ENCODE peak calls at places on chromosomes 1 and 21, in ten cellular contexts. N, U, M, Z, E, F, C, B, R and I are unnamed samples.

GRCh38 chr21:41783476-41784150 is 16.8 kb upstream of the RIPK4 start:
- DNase-seq in N (no peak), U (no peak), M (no peak), Z (no peak), E (peak; percentile 23), F (no peak), C (peak; percentile 74), B (no peak), R (peak; percentile 79), I (no peak)

GRCh38 chr1:244318512-244318911 is 133.2 kb downstream of the ADSS2 start:
- DNase-seq in N (no peak), U (no peak), M (no peak), Z (no peak), E (no peak), F (peak; percentile 2), C (no peak), B (no peak), R (no peak), I (no peak)

GRCh38 chr1:234564035-234565029 is 45.6 kb downstream of the IRF2BP2 start:
- DNase-seq in N (no peak), U (no peak), M (no peak), Z (peak; percentile 47), E (peak; percentile 89), F (no peak), C (peak; percentile 69), B (no peak), R (peak; percentile 90), I (no peak)

GRCh38 chr21:29237110-29238051 is 61.3 kb upstream of the BACH1 start:
- DNase-seq in N (no peak), U (no peak), M (no peak), Z (no peak), E (peak; percentile 19), F (no peak), C (no peak), B (no peak), R (no peak), I (no peak)

GRCh38 chr1:6269997-6270401 is 9.1 kb upstream of the GPR153 start:
- DNase-seq in N (no peak), U (no peak), M (no peak), Z (no peak), E (no peak), F (no peak), C (no peak), B (no peak), R (no peak), I (peak; percentile 82)

GRCh38 chr1:115692224-115692623 is 50.5 kb downstream of the VANGL1 start:
- DNase-seq in N (no peak), U (no peak), M (no peak), Z (no peak), E (no peak), F (no peak), C (no peak), B (no peak), R (no peak), I (no peak)

GRCh38 chr1:62144238-62144831 is 50.3 kb upstream of the L1TD1 start:
- DNase-seq in N (no peak), U (no peak), M (no peak), Z (peak; percentile 47), E (peak; percentile 60), F (no peak), C (peak; percentile 22), B (no peak), R (peak; percentile 31), I (peak; percentile 60)

GRCh38 chr1:1110561-1110971 is 5.3 kb downstream of the C1orf159 start:
- DNase-seq in N (peak; percentile 54), U (peak; percentile 54), M (peak; percentile 17), Z (no peak), E (no peak), F (no peak), C (no peak), B (no peak), R (no peak), I (no peak)

GRCh38 chr1:178262101-178262500 is 168.2 kb downstream of the RASAL2 start:
- DNase-seq in N (no peak), U (no peak), M (no peak), Z (peak; percentile 93), E (peak; percentile 64), F (no peak), C (no peak), B (no peak), R (no peak), I (no peak)

GRCh38 chr1:58065520-58065919 is 481.0 kb downstream of the OMA1 start:
- DNase-seq in N (no peak), U (no peak), M (no peak), Z (no peak), E (no peak), F (no peak), C (no peak), B (no peak), R (no peak), I (no peak)

GRCh38 chr1:31549807-31550620 is 26.3 kb upstream of the TINAGL1 start:
- DNase-seq in N (no peak), U (no peak), M (no peak), Z (peak; percentile 39), E (peak; percentile 41), F (no peak), C (peak; percentile 74), B (peak; percentile 40), R (no peak), I (peak; percentile 82)

GRCh38 chr1:16236091-16236494 is 890 bp downstream of the CPLANE2 start:
- DNase-seq in N (no peak), U (no peak), M (peak; percentile 70), Z (peak; percentile 40), E (peak; percentile 58), F (peak; percentile 53), C (peak; percentile 59), B (peak; percentile 38), R (peak; percentile 54), I (peak; percentile 78)

GRCh38 chr1:248853023-248853422 is 5.9 kb downstream of the ZNF692 start:
- DNase-seq in N (peak; percentile 51), U (no peak), M (no peak), Z (no peak), E (peak; percentile 93), F (no peak), C (no peak), B (no peak), R (no peak), I (no peak)

GRCh38 chr1:152001631-152002584 is 8.2 kb upstream of the S100A10 start:
- DNase-seq in N (peak; percentile 86), U (no peak), M (peak; percentile 82), Z (peak; percentile 94), E (peak; percentile 98), F (peak; percentile 91), C (peak; percentile 91), B (no peak), R (peak; percentile 85), I (peak; percentile 96)

GRCh38 chr21:45880097-45881068 is 101.2 kb upstream of the COL6A1 start:
- DNase-seq in N (peak; percentile 90), U (peak; percentile 80), M (peak; percentile 59), Z (peak; percentile 78), E (peak; percentile 87), F (peak; percentile 69), C (peak; percentile 49), B (no peak), R (peak; percentile 69), I (peak; percentile 87)

GRCh38 chr1:62092126-62092525 is 102.5 kb upstream of the L1TD1 start:
- DNase-seq in N (no peak), U (no peak), M (no peak), Z (no peak), E (no peak), F (no peak), C (no peak), B (no peak), R (no peak), I (no peak)

GRCh38 chr1:167509587-167509986 is 8.7 kb downstream of the CD247 start:
- DNase-seq in N (no peak), U (no peak), M (no peak), Z (no peak), E (no peak), F (no peak), C (no peak), B (no peak), R (no peak), I (no peak)
- H3K4me1 ChIP-seq in N (peaks cover 59% of the 10 kb centered on the region), U (no peaks in the 10 kb centered on the region), M (peaks cover 92% of the 10 kb centered on the region), Z (no peaks in the 10 kb centered on the region), E (no peaks in the 10 kb centered on the region), F (no peaks in the 10 kb centered on the region), C (no peaks in the 10 kb centered on the region), B (no peaks in the 10 kb centered on the region), R (no peaks in the 10 kb centered on the region), I (no peaks in the 10 kb centered on the region)

DNA sequence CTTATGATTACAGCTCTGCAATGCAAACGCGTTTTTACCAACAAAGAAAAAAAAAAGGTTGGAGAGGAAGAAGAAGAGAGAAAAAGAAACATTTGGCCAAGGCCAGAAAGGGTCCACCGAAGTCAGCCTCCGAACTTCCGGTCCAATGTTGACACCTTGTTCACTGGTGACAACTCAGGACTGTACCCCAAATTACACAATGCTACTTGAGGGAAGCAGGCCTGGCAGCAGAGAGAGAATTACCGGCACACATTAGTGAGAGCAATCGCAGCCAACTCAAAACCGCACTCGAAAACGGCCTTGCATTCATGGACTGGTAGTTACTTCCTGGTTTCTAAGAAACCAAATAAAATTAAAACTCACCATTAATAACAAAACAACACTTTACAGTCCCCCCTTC is 652.5 kb downstream of the KIF26B start:
- DNase-seq in N (no peak), U (no peak), M (no peak), Z (no peak), E (peak; percentile 38), F (peak; percentile 68), C (no peak), B (peak; percentile 80), R (no peak), I (peak; percentile 56)
- H3K4me1 ChIP-seq in N (peaks cover 44% of the 10 kb centered on the region), U (peaks cover 7% of the 10 kb centered on the region), M (no peaks in the 10 kb centered on the region), Z (no peaks in the 10 kb centered on the region), E (no peaks in the 10 kb centered on the region), F (no peaks in the 10 kb centered on the region), C (peaks cover 5% of the 10 kb centered on the region), B (peaks cover 45% of the 10 kb centered on the region), R (no peaks in the 10 kb centered on the region), I (peaks cover 4% of the 10 kb centered on the region)

DNA sequence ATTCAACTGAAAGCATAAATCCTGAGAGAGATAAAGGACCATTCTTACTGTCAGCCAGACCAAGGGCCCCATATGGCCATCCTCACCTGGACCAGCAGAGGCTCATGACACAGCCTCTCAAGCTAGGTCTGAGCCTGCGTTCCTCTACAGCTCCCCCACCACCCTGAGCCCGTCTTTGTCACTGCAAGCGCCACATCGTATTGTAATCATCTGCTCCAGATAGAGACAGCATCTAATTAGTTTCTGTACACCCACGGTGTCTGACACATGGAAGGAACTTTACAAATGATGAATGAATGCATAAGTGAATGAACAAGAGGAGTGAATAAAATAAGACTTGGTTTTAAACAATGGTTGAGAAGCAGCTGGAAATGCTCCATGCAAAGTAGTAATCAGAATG is 649.1 kb downstream of the SMYD3 start:
- DNase-seq in N (no peak), U (no peak), M (no peak), Z (no peak), E (no peak), F (no peak), C (no peak), B (no peak), R (no peak), I (no peak)
- H3K4me1 ChIP-seq in N (no peaks in the 10 kb centered on the region), U (peaks cover 3% of the 10 kb centered on the region), M (no peaks in the 10 kb centered on the region), Z (peaks cover 8% of the 10 kb centered on the region), E (peaks cover 51% of the 10 kb centered on the region), F (peaks cover 3% of the 10 kb centered on the region), C (peaks cover 8% of the 10 kb centered on the region), B (no peaks in the 10 kb centered on the region), R (no peaks in the 10 kb centered on the region), I (no peaks in the 10 kb centered on the region)

GRCh38 chr1:163842546-163842945 is 520.8 kb downstream of the NUF2 start:
- DNase-seq in N (no peak), U (no peak), M (no peak), Z (peak; percentile 7), E (no peak), F (no peak), C (no peak), B (no peak), R (no peak), I (no peak)

GRCh38 chr1:163844393-163844948 is 522.7 kb downstream of the NUF2 start:
- DNase-seq in N (no peak), U (no peak), M (no peak), Z (peak; percentile 27), E (peak; percentile 94), F (no peak), C (no peak), B (no peak), R (no peak), I (no peak)
- H3K4me1 ChIP-seq in N (no peaks in the 10 kb centered on the region), U (no peaks in the 10 kb centered on the region), M (no peaks in the 10 kb centered on the region), Z (no peaks in the 10 kb centered on the region), E (peaks cover 32% of the 10 kb centered on the region), F (no peaks in the 10 kb centered on the region), C (peaks cover 3% of the 10 kb centered on the region), B (no peaks in the 10 kb centered on the region), R (no peaks in the 10 kb centered on the region), I (no peaks in the 10 kb centered on the region)